ENCODE peak calls at places on chromosomes 2 and 18, in four cellular contexts. E is body of pancreas, B is testis, X is ovary. Q is an unnamed sample. For H3K4me1 and H3K27me3, the result is how much of the 10 kb centered on the place peaks cover.

GRCh38 chr2:207926133-207927076 is 98.9 kb downstream of the PLEKHM3 start:
- DNase-seq in E (peak), B (no peak), X (peak), Q (no peak)

GRCh38 chr2:177254433-177255226 is 9.9 kb downstream of the NFE2L2 start:
- DNase-seq in E (peak), B (peak), X (no peak), Q (peak)

GRCh38 chr2:18971069-18971378 is 381.7 kb upstream of the NT5C1B start:
- DNase-seq in E (no peak), B (no peak), X (no peak), Q (no peak)

GRCh38 chr18:5464241-5464640 is 79.6 kb downstream of the EPB41L3 start:
- DNase-seq in E (no peak), B (no peak), X (no peak), Q (no peak)

GRCh38 chr2:1769703-1770422 is 25.5 kb upstream of the PXDN start:
- DNase-seq in E (peak), B (peak), X (peak), Q (peak)

GRCh38 chr2:96261328-96262003 is 4.3 kb downstream of the TMEM127 start:
- DNase-seq in E (no peak), B (no peak), X (no peak), Q (peak)

GRCh38 chr2:71478806-71479205 is 25.4 kb downstream of the DYSF start:
- DNase-seq in E (no peak), B (no peak), X (no peak), Q (no peak)

GRCh38 chr2:2455151-2455550 is 124.1 kb upstream of the MYT1L start:
- DNase-seq in E (no peak), B (no peak), X (no peak), Q (no peak)

GRCh38 chr2:231482806-231483391 is 18.6 kb upstream of the NCL start:
- DNase-seq in E (peak), B (peak), X (peak), Q (peak)

GRCh38 chr18:69580107-69580506 is 179.4 kb downstream of the DOK6 start:
- DNase-seq in E (no peak), B (no peak), X (no peak), Q (no peak)

GRCh38 chr2:160650196-160651108 is 156.8 kb upstream of the RBMS1 start:
- DNase-seq in E (no peak), B (no peak), X (no peak), Q (no peak)

GRCh38 chr2:226475650-226476049 is 324.0 kb downstream of the IRS1 start:
- DNase-seq in E (no peak), B (no peak), X (no peak), Q (no peak)

GRCh38 chr2:141384676-141385075 is 746.1 kb downstream of the LRP1B start:
- DNase-seq in E (no peak), B (no peak), X (no peak), Q (no peak)

GRCh38 chr18:46070683-46071614 is 1.1 kb downstream of the PSTPIP2 start:
- DNase-seq in E (no peak), B (no peak), X (no peak), Q (no peak)

GRCh38 chr18:62715439-62715792 is at the start of gene PHLPP1:
- DNase-seq in E (no peak), B (no peak), X (no peak), Q (no peak)

GRCh38 chr2:44614940-44615339 is 253.2 kb downstream of the CAMKMT start:
- DNase-seq in E (no peak), B (no peak), X (no peak), Q (no peak)

GRCh38 chr2:176854062-176854461 is 358.5 kb upstream of the HNRNPA3 start:
- DNase-seq in E (no peak), B (no peak), X (no peak), Q (no peak)

GRCh38 chr2:99520813-99521212 is 31.0 kb upstream of the REV1 start:
- DNase-seq in E (no peak), B (no peak), X (no peak), Q (no peak)

GRCh38 chr2:20411361-20411894 is 35.4 kb upstream of the RHOB start:
- DNase-seq in E (peak), B (peak), X (peak), Q (peak)

GRCh38 chr2:176534798-176535479 is 265.7 kb downstream of the MTX2 start:
- DNase-seq in E (no peak), B (no peak), X (no peak), Q (no peak)

GRCh38 chr2:135072125-135072997 is 20.3 kb downstream of the RAB3GAP1 start:
- DNase-seq in E (no peak), B (no peak), X (no peak), Q (no peak)

GRCh38 chr18:68428026-68428425 is 286.9 kb downstream of the TMX3 start:
- DNase-seq in E (no peak), B (no peak), X (no peak), Q (no peak)

GRCh38 chr18:24063121-24063731 is 48.7 kb downstream of the TTC39C start:
- DNase-seq in E (no peak), B (no peak), X (no peak), Q (no peak)

GRCh38 chr18:24071029-24071428 is 56.5 kb downstream of the TTC39C start:
- DNase-seq in E (no peak), B (no peak), X (no peak), Q (no peak)

GRCh38 chr18:24064701-24065100 is 50.1 kb downstream of the TTC39C start:
- DNase-seq in E (no peak), B (no peak), X (no peak), Q (no peak)

GRCh38 chr18:24068945-24069693 is 54.6 kb downstream of the TTC39C start:
- DNase-seq in E (no peak), B (no peak), X (no peak), Q (peak)

DNA sequence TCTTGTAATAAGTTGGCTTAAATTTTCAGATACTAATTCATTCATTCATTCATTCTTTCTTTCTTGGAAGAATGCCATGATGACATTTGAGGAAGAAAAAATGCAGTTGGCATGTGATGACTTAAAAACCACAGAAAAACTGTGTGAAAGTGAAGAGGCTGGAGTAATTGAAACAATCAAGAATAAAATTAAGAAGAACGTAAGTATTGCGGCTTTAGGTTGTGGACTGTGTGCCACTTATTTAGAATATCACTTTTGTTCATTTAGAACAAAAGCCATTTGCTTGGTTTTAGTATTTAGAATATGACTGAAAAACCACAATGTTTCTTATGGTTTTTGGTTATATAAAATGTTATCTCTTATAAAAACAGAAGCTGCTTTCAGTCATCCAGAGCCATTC is 51.4 kb downstream of the TTC39C start:
- DNase-seq in E (no peak), B (no peak), X (no peak), Q (no peak)
- H3K4me1 ChIP-seq in E (under half), B (under half), X (under half), Q (under half)

GRCh38 chr2:239609583-239610310 is 208.9 kb upstream of the HDAC4 start:
- DNase-seq in E (peak), B (no peak), X (no peak), Q (no peak)

GRCh38 chr2:239610457-239611221 is 209.8 kb upstream of the HDAC4 start:
- DNase-seq in E (no peak), B (no peak), X (no peak), Q (no peak)

GRCh38 chr2:239611222-239611795 is 210.5 kb upstream of the HDAC4 start:
- DNase-seq in E (no peak), B (no peak), X (no peak), Q (no peak)

GRCh38 chr2:239609162-239609561 is 208.3 kb upstream of the HDAC4 start:
- DNase-seq in E (peak), B (no peak), X (no peak), Q (no peak)

DNA sequence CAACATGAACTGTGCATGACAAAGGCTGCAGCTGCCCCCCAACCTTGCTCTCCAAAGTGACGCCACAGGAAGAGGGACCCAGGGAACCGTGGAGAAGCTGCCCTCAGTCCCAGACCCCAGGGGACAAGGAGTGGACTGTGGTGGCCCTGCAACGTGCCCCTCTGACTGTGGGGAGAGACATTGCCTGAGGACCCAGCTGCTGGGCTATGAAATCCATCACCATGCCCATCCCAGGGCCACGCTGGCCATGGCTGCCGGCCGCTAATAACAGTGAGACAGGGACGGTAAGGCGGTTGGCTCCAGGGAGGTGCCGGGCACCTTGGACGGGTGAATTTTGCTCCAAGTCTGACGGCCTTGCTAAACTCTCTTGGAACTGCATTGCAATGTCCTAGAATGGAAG is 211.3 kb upstream of the HDAC4 start:
- DNase-seq in E (no peak), B (no peak), X (no peak), Q (no peak)
- H3K27me3 ChIP-seq in E (under half), B (under half), X (under half), Q (under half)

GRCh38 chr2:234981197-234982095 is 29.6 kb downstream of the SH3BP4 start:
- DNase-seq in E (peak), B (peak), X (peak), Q (peak)

GRCh38 chr2:234983011-234983726 is 31.4 kb downstream of the SH3BP4 start:
- DNase-seq in E (peak), B (no peak), X (no peak), Q (no peak)

GRCh38 chr2:234979204-234980167 is 27.7 kb downstream of the SH3BP4 start:
- DNase-seq in E (no peak), B (peak), X (no peak), Q (no peak)

GRCh38 chr2:234980476-234981187 is 28.8 kb downstream of the SH3BP4 start:
- DNase-seq in E (peak), B (peak), X (no peak), Q (no peak)

GRCh38 chr2:234982096-234982834 is 30.4 kb downstream of the SH3BP4 start:
- DNase-seq in E (no peak), B (no peak), X (no peak), Q (no peak)
- H3K4me1 ChIP-seq in E (half or more), B (half or more), X (under half), Q (under half)

GRCh38 chr2:219041252-219041651 is at the start of gene CFAP65:
- DNase-seq in E (peak), B (peak), X (no peak), Q (no peak)

GRCh38 chr2:219049282-219049681 is 8.0 kb upstream of the CFAP65 start:
- DNase-seq in E (no peak), B (no peak), X (no peak), Q (no peak)

GRCh38 chr2:219042157-219042556 is 841 bp upstream of the CFAP65 start:
- DNase-seq in E (no peak), B (no peak), X (no peak), Q (no peak)

GRCh38 chr2:219042750-219043149 is 1.4 kb upstream of the CFAP65 start:
- DNase-seq in E (no peak), B (no peak), X (no peak), Q (no peak)

GRCh38 chr2:219045937-219046550 is 4.7 kb upstream of the CFAP65 start:
- DNase-seq in E (no peak), B (peak), X (no peak), Q (peak)
- H3K27me3 ChIP-seq in E (under half), B (under half), X (under half), Q (under half)

GRCh38 chr2:128274218-128274617 is 44.5 kb downstream of the HS6ST1 start:
- DNase-seq in E (no peak), B (no peak), X (no peak), Q (no peak)
- H3K4me1 ChIP-seq in E (under half), B (under half), X (under half), Q (under half)

Q was measured in Caco-2.